ENCODE peak calls at places on chromosomes 1 and 21, in ten cellular contexts. Z, A, E, N, O, L, Q, S, B and J are unnamed samples.

GRCh38 chr1:172909606-172910326 is 141.0 kb downstream of the TNFSF18 start:
- DNase-seq in Q (no peak), B (no peak), S (no peak), L (no peak), E (peak; percentile 98), O (no peak), N (no peak), A (no peak), Z (no peak), J (no peak)

GRCh38 chr1:6348511-6349191 is 44.9 kb downstream of the ACOT7 start:
- DNase-seq in N (no peak), S (no peak), A (no peak), E (peak; percentile 86), Z (no peak), B (no peak), O (peak; percentile 80), L (no peak), Q (no peak), J (peak; percentile 36)

GRCh38 chr1:90726716-90727480 is 9.8 kb upstream of the BARHL2 start:
- DNase-seq in A (no peak), Z (no peak), S (no peak), E (no peak), B (peak; percentile 79), Q (no peak), N (no peak), O (no peak), L (no peak), J (no peak)

GRCh38 chr1:187001198-187001904 is 172.6 kb downstream of the PLA2G4A start:
- DNase-seq in B (no peak), Q (no peak), E (peak; percentile 61), O (no peak), A (no peak), Z (no peak), S (no peak), N (no peak), L (no peak), J (no peak)

GRCh38 chr1:11875094-11875493 is 16.3 kb upstream of the NPPB start:
- DNase-seq in O (no peak), A (no peak), N (no peak), S (no peak), E (no peak), B (peak; percentile 61), L (no peak), Q (no peak), Z (no peak), J (no peak)

GRCh38 chr1:31696246-31696645 is 7.6 kb downstream of the COL16A1 start:
- DNase-seq in L (no peak), O (no peak), Z (no peak), E (no peak), Q (no peak), A (peak; percentile 34), S (no peak), N (no peak), B (no peak), J (no peak)

GRCh38 chr1:241352401-241352800 is 4.6 kb downstream of the RGS7 start:
- DNase-seq in Z (no peak), E (no peak), S (no peak), B (no peak), O (no peak), L (no peak), A (no peak), N (no peak), Q (no peak), J (no peak)

GRCh38 chr21:28444131-28444530 is 548.5 kb downstream of the LTN1 start:
- DNase-seq in Z (no peak), S (no peak), A (no peak), B (no peak), O (no peak), E (no peak), L (no peak), N (no peak), Q (no peak), J (no peak)

GRCh38 chr1:1200876-1201810 is 5.2 kb downstream of the TNFRSF18 start:
- DNase-seq in Q (no peak), S (peak; percentile 69), O (peak; percentile 82), N (peak; percentile 81), Z (peak; percentile 27), E (peak; percentile 48), B (peak; percentile 80), L (peak; percentile 64), A (no peak), J (peak; percentile 84)

GRCh38 chr1:111948209-111949131 is 41.0 kb downstream of the KCND3 start:
- DNase-seq in B (peak; percentile 79), S (no peak), O (no peak), L (no peak), Z (no peak), A (no peak), Q (no peak), E (peak; percentile 46), N (peak; percentile 54), J (no peak)

GRCh38 chr1:228338521-228339051 is 68.0 kb downstream of the TRIM11 start:
- DNase-seq in S (peak; percentile 9), Z (no peak), L (no peak), O (no peak), B (peak; percentile 42), A (no peak), Q (no peak), N (no peak), E (no peak), J (no peak)

GRCh38 chr21:46094401-46095105 is 3.4 kb upstream of the COL6A2 start:
- DNase-seq in O (peak; percentile 23), B (no peak), S (no peak), E (no peak), Z (no peak), N (peak; percentile 6), Q (no peak), A (no peak), L (no peak), J (no peak)

GRCh38 chr1:15233689-15234088 is 13.3 kb upstream of the FHAD1 start:
- DNase-seq in N (no peak), E (no peak), Q (no peak), S (no peak), B (no peak), O (no peak), L (no peak), A (no peak), Z (no peak), J (no peak)
- H3K27ac ChIP-seq in N (no peak overlapping the region), E (no peak overlapping the region), Q (no peak overlapping the region), S (no peak overlapping the region), B (no peak overlapping the region), O (no peak overlapping the region), L (no peak overlapping the region), A (no peak overlapping the region), Z (no peak overlapping the region), J (no peak overlapping the region)

GRCh38 chr1:234918216-234918841 is 210.3 kb downstream of the TOMM20 start:
- DNase-seq in N (peak; percentile 62), Z (peak; percentile 21), O (no peak), L (no peak), S (peak; percentile 49), B (no peak), A (no peak), E (no peak), Q (no peak), J (no peak)
- H3K4me1 ChIP-seq in N (peaks cover 72% of the 10 kb centered on the region), Z (peaks cover 17% of the 10 kb centered on the region), O (peaks cover under 1% of the 10 kb centered on the region), L (peaks cover 25% of the 10 kb centered on the region), S (peaks cover 52% of the 10 kb centered on the region), B (peaks cover 2% of the 10 kb centered on the region), A (peaks cover 18% of the 10 kb centered on the region), E (no peaks in the 10 kb centered on the region), Q (peaks cover 41% of the 10 kb centered on the region), J (no peaks in the 10 kb centered on the region)

GRCh38 chr21:35423694-35424093 is 374.6 kb upstream of the RUNX1 start:
- DNase-seq in E (no peak), L (no peak), A (no peak), N (no peak), Z (no peak), Q (no peak), B (no peak), O (no peak), S (no peak), J (no peak)
- H3K27ac ChIP-seq in E (no peak overlapping the region), L (no peak overlapping the region), A (no peak overlapping the region), N (no peak overlapping the region), Z (no peak overlapping the region), Q (no peak overlapping the region), B (no peak overlapping the region), O (no peak overlapping the region), S (no peak overlapping the region), J (no peak overlapping the region)

GRCh38 chr1:226656201-226656600 is 82.9 kb downstream of the ITPKB start:
- DNase-seq in S (no peak), O (no peak), Q (no peak), L (peak; percentile 48), B (peak; percentile 76), A (no peak), E (no peak), N (no peak), Z (no peak), J (no peak)

GRCh38 chr1:226655251-226656163 is 83.6 kb downstream of the ITPKB start:
- DNase-seq in Z (no peak), A (no peak), S (peak; percentile 25), B (peak; percentile 86), O (no peak), L (no peak), E (no peak), Q (no peak), N (no peak), J (no peak)

GRCh38 chr1:226654046-226654445 is 85.0 kb downstream of the ITPKB start:
- DNase-seq in E (no peak), Q (no peak), A (no peak), B (peak; percentile 86), S (no peak), L (peak; percentile 46), O (no peak), Z (peak; percentile 82), N (no peak), J (no peak)

GRCh38 chr1:226653311-226653921 is 85.7 kb downstream of the ITPKB start:
- DNase-seq in Q (no peak), L (no peak), N (no peak), B (no peak), S (no peak), E (no peak), O (peak; percentile 80), A (no peak), Z (no peak), J (peak; percentile 66)

GRCh38 chr1:226654508-226655124 is 84.5 kb downstream of the ITPKB start:
- DNase-seq in Q (no peak), S (no peak), Z (no peak), N (no peak), E (no peak), B (no peak), L (no peak), O (no peak), A (no peak), J (no peak)
- H3K4me1 ChIP-seq in Q (peaks cover 36% of the 10 kb centered on the region), S (peaks cover 5% of the 10 kb centered on the region), Z (peaks cover 59% of the 10 kb centered on the region), N (peaks cover 74% of the 10 kb centered on the region), E (peaks cover 12% of the 10 kb centered on the region), B (peaks cover 24% of the 10 kb centered on the region), L (peaks cover 43% of the 10 kb centered on the region), O (peaks cover 13% of the 10 kb centered on the region), A (peaks cover 77% of the 10 kb centered on the region), J (peaks cover 8% of the 10 kb centered on the region)

GRCh38 chr1:86436041-86436440 is 12.1 kb downstream of the CLCA2 start:
- DNase-seq in L (no peak), B (no peak), S (no peak), O (no peak), N (no peak), Z (no peak), Q (no peak), A (no peak), E (no peak), J (no peak)
- H3K27ac ChIP-seq in L (no peak overlapping the region), B (no peak overlapping the region), S (no peak overlapping the region), O (no peak overlapping the region), N (no peak overlapping the region), Z (no peak overlapping the region), Q (no peak overlapping the region), A (no peak overlapping the region), E (no peak overlapping the region), J (no peak overlapping the region)